ENCODE peak calls at places on chromosomes 7 and 10, in eight cellular contexts. F is epithelial cell of prostate; U is chondrocyte; X is kidney; D is HT1080; Z is stimulated activated CD4-positive, alpha-beta T cell treated with anti-CD3 and anti-CD28 coated beads, Interleukin-4, amount 100 ng/mL, for 1 hour; A is ureter; W is LNCaP clone FGC. B is an unnamed sample.

GRCh38 chr10:124318076-124318475 is 100.6 kb downstream of the OAT start:
- DNase-seq in F (no peak), U (peak), X (no peak), D (no peak), Z (no peak), A (no peak), W (no peak), B (no peak)

GRCh38 chr7:92798517-92799249 is 37.7 kb downstream of the CDK6 start:
- DNase-seq in F (no peak), U (no peak), X (no peak), D (no peak), Z (no peak), A (no peak), W (no peak), B (no peak)

GRCh38 chr7:139016931-139017511 is 18.8 kb downstream of the ZC3HAV1L start:
- DNase-seq in F (no peak), U (no peak), X (no peak), D (peak), Z (peak), A (peak), W (peak), B (peak)

GRCh38 chr7:141076377-141076776 is 2.5 kb downstream of the TMEM178B start:
- DNase-seq in F (no peak), U (no peak), X (no peak), D (no peak), Z (no peak), A (no peak), W (no peak), B (peak)

GRCh38 chr10:49080071-49080470 is 35.3 kb downstream of the VSTM4 start:
- DNase-seq in F (no peak), U (no peak), X (no peak), D (peak), Z (no peak), A (no peak), W (no peak), B (no peak)

GRCh38 chr10:88401671-88402347 is 181.3 kb downstream of the RNLS start:
- DNase-seq in F (no peak), U (no peak), X (no peak), D (peak), Z (no peak), A (no peak), W (no peak), B (no peak)

GRCh38 chr7:3695602-3696001 is 394.6 kb downstream of the SDK1 start:
- DNase-seq in F (no peak), U (no peak), X (no peak), D (no peak), Z (no peak), A (no peak), W (peak), B (no peak)

GRCh38 chr10:46106410-46107255 is 60.6 kb upstream of the MSMB start:
- DNase-seq in F (no peak), U (no peak), X (peak), D (peak), Z (peak), A (peak), W (peak), B (peak)

GRCh38 chr10:47457826-47458225 is 26.1 kb downstream of the ANXA8 start:
- DNase-seq in F (no peak), U (peak), X (peak), D (no peak), Z (no peak), A (no peak), W (no peak), B (no peak)

GRCh38 chr7:36755484-36755883 is 31.2 kb upstream of the AOAH start:
- DNase-seq in F (no peak), U (no peak), X (no peak), D (no peak), Z (no peak), A (no peak), W (no peak), B (no peak)

GRCh38 chr7:22688034-22688433 is 39.0 kb upstream of the IL6 start:
- DNase-seq in F (no peak), U (no peak), X (no peak), D (no peak), Z (no peak), A (no peak), W (no peak), B (no peak)

GRCh38 chr10:11135709-11136108 is 118.0 kb downstream of the CELF2 start:
- DNase-seq in F (no peak), U (no peak), X (no peak), D (no peak), Z (no peak), A (no peak), W (no peak), B (no peak)

GRCh38 chr7:115274-115911 is 77.0 kb upstream of the FAM20C start:
- DNase-seq in F (no peak), U (no peak), X (no peak), D (no peak), Z (no peak), A (no peak), W (no peak), B (no peak)

GRCh38 chr7:98569606-98570337 is 47.3 kb upstream of the NPTX2 start:
- DNase-seq in F (no peak), U (no peak), X (no peak), D (peak), Z (no peak), A (no peak), W (no peak), B (no peak)

GRCh38 chr7:35658602-35659201 is 36.2 kb downstream of the HERPUD2 start:
- DNase-seq in F (no peak), U (no peak), X (no peak), D (no peak), Z (no peak), A (no peak), W (no peak), B (no peak)

GRCh38 chr7:81638216-81638615 is 131.6 kb downstream of the HGF start:
- DNase-seq in F (no peak), U (no peak), X (no peak), D (no peak), Z (no peak), A (no peak), W (peak), B (peak)

GRCh38 chr10:130371686-130372085 is 235.5 kb downstream of the GLRX3 start:
- DNase-seq in F (no peak), U (no peak), X (no peak), D (no peak), Z (no peak), A (no peak), W (no peak), B (no peak)

GRCh38 chr10:88091490-88092061 is 228.2 kb downstream of the PTEN start:
- DNase-seq in F (peak), U (no peak), X (no peak), D (peak), Z (peak), A (no peak), W (no peak), B (no peak)

GRCh38 chr10:121597504-121598241 is 571 bp downstream of the FGFR2 start:
- DNase-seq in F (no peak), U (peak), X (peak), D (no peak), Z (no peak), A (peak), W (no peak), B (peak)

GRCh38 chr7:17299477-17299991 is 1.1 kb downstream of the AHR start:
- DNase-seq in F (no peak), U (no peak), X (no peak), D (peak), Z (no peak), A (no peak), W (no peak), B (no peak)

GRCh38 chr10:61975107-61975932 is 73.8 kb downstream of the ARID5B start:
- DNase-seq in F (peak), U (no peak), X (no peak), D (peak), Z (no peak), A (no peak), W (no peak), B (no peak)

GRCh38 chr10:50417906-50418697 is 166.8 kb upstream of the ASAH2 start:
- DNase-seq in F (peak), U (peak), X (peak), D (peak), Z (peak), A (peak), W (no peak), B (peak)

GRCh38 chr10:102779680-102780079 is 35.9 kb downstream of the WBP1L start:
- DNase-seq in F (no peak), U (no peak), X (no peak), D (no peak), Z (no peak), A (no peak), W (no peak), B (no peak)

GRCh38 chr10:110076559-110077318 is 69.0 kb downstream of the ADD3 start:
- DNase-seq in F (peak), U (no peak), X (no peak), D (peak), Z (no peak), A (peak), W (no peak), B (no peak)

GRCh38 chr10:128863411-128863810 is 603.6 kb upstream of the MGMT start:
- DNase-seq in F (no peak), U (no peak), X (no peak), D (no peak), Z (no peak), A (no peak), W (no peak), B (no peak)

GRCh38 chr7:139613971-139614411 is 90.5 kb downstream of the CLEC2L start:
- DNase-seq in F (no peak), U (no peak), X (no peak), D (no peak), Z (no peak), A (no peak), W (no peak), B (no peak)

GRCh38 chr10:129345763-129346162 is 121.3 kb upstream of the MGMT start:
- DNase-seq in F (no peak), U (no peak), X (no peak), D (no peak), Z (no peak), A (no peak), W (no peak), B (no peak)

GRCh38 chr7:1252543-1253090 is 19.9 kb downstream of the UNCX start:
- DNase-seq in F (no peak), U (peak), X (peak), D (no peak), Z (no peak), A (no peak), W (no peak), B (no peak)

GRCh38 chr10:45425628-45426563 is 51.9 kb downstream of the ALOX5 start:
- DNase-seq in F (no peak), U (no peak), X (no peak), D (peak), Z (no peak), A (no peak), W (no peak), B (no peak)

GRCh38 chr10:108574233-108574632 is 1349.1 kb downstream of the XPNPEP1 start:
- DNase-seq in F (no peak), U (no peak), X (no peak), D (no peak), Z (no peak), A (no peak), W (no peak), B (no peak)

B was measured in nephron progenitor cell.